ENCODE peak calls at places on chromosomes 11 and 22, in eight cellular contexts. X is activated T-cell treated with anti-CD3 and anti-CD28 coated beads for 48 hours; Q is NCI-H226; M is H54; Y is retina; L is Right ventricle myocardium superior; E is BE2C; K is activated CD4-positive, CD25-positive, alpha-beta regulatory T cell treated with anti-CD3 and anti-CD28 coated beads, Interleukin-2, amount 50 U/mL, for 16 hours. Z is an unnamed sample.

GRCh38 chr11:100923555-100923954 is 206.1 kb downstream of the PGR start:
- DNase-seq in X (no peak), Q (no peak), M (no peak), Y (no peak), L (no peak), E (no peak), K (no peak), Z (no peak)

GRCh38 chr22:20962491-20962945 is 4.5 kb upstream of the AIFM3 start:
- DNase-seq in X (no peak), Q (no peak), M (no peak), Y (no peak), L (peak), E (no peak), K (no peak), Z (no peak)

GRCh38 chr11:20597137-20597923 is 2.1 kb upstream of the SLC6A5 start:
- DNase-seq in X (no peak), Q (no peak), M (no peak), Y (peak), L (no peak), E (no peak), K (no peak), Z (no peak)

GRCh38 chr11:131504199-131504949 is 134.0 kb downstream of the NTM start:
- DNase-seq in X (no peak), Q (no peak), M (no peak), Y (peak), L (no peak), E (no peak), K (no peak), Z (no peak)

GRCh38 chr11:71964641-71965040 is 34.1 kb upstream of the IL18BP start:
- DNase-seq in X (no peak), Q (no peak), M (no peak), Y (no peak), L (no peak), E (no peak), K (no peak), Z (no peak)

GRCh38 chr11:126613272-126613671 is 257.8 kb downstream of the ST3GAL4 start:
- DNase-seq in X (no peak), Q (no peak), M (no peak), Y (no peak), L (no peak), E (no peak), K (no peak), Z (no peak)

GRCh38 chr11:75639752-75640151 is 29.1 kb downstream of the MAP6 start:
- DNase-seq in X (no peak), Q (no peak), M (no peak), Y (peak), L (peak), E (peak), K (no peak), Z (no peak)

GRCh38 chr11:6251990-6252473 is 7.6 kb upstream of the CCKBR start:
- DNase-seq in X (no peak), Q (no peak), M (no peak), Y (peak), L (no peak), E (no peak), K (no peak), Z (no peak)

GRCh38 chr22:45608763-45609180 is 62.9 kb upstream of the ATXN10 start:
- DNase-seq in X (no peak), Q (peak), M (peak), Y (no peak), L (no peak), E (no peak), K (no peak), Z (no peak)

GRCh38 chr11:14860511-14860910 is 31.5 kb downstream of the CYP2R1 start:
- DNase-seq in X (no peak), Q (no peak), M (no peak), Y (no peak), L (no peak), E (no peak), K (no peak), Z (no peak)

GRCh38 chr11:107493117-107493516 is 35.5 kb upstream of the CWF19L2 start:
- DNase-seq in X (no peak), Q (peak), M (peak), Y (no peak), L (no peak), E (no peak), K (no peak), Z (no peak)

GRCh38 chr11:109865558-109866186 is 227.5 kb upstream of the ZC3H12C start:
- DNase-seq in X (no peak), Q (no peak), M (no peak), Y (no peak), L (no peak), E (no peak), K (no peak), Z (no peak)

GRCh38 chr11:133157180-133157579 is 375.1 kb downstream of the OPCML start:
- DNase-seq in X (no peak), Q (no peak), M (no peak), Y (no peak), L (peak), E (no peak), K (no peak), Z (no peak)

GRCh38 chr11:33747969-33748368 is 11.7 kb upstream of the CD59 start:
- DNase-seq in X (no peak), Q (no peak), M (no peak), Y (no peak), L (no peak), E (no peak), K (no peak), Z (no peak)

GRCh38 chr11:118415739-118416068 is 14.3 kb downstream of the ATP5MG start:
- DNase-seq in X (no peak), Q (peak), M (no peak), Y (no peak), L (no peak), E (peak), K (no peak), Z (no peak)

Z was measured in SK-N-MC.